ENCODE peak calls at places on chromosome 22, in four cellular contexts. W, B, H and U are unnamed samples.

GRCh38 chr22:38766076-38766777 is 10.4 kb upstream of the SUN2 start:
- DNase-seq in W (peak), B (peak), H (no peak), U (peak)

GRCh38 chr22:37679670-37680069 is 4.2 kb downstream of the LGALS1 start:
- DNase-seq in W (no peak), B (no peak), H (no peak), U (no peak)

GRCh38 chr22:43060213-43060612 is 29.0 kb downstream of the TTLL1 start:
- DNase-seq in W (peak), B (no peak), H (no peak), U (peak)

GRCh38 chr22:43164636-43165035 is 13.3 kb downstream of the TSPO start:
- DNase-seq in W (no peak), B (no peak), H (no peak), U (no peak)

GRCh38 chr22:41904450-41905410 is 10.1 kb downstream of the SHISA8 start:
- DNase-seq in W (no peak), B (no peak), H (no peak), U (no peak)

GRCh38 chr22:50674127-50674493 is 1.5 kb downstream of the SHANK3 start:
- DNase-seq in W (no peak), B (no peak), H (no peak), U (no peak)

GRCh38 chr22:30423296-30423958 is 2.1 kb upstream of the MTFP1 start:
- DNase-seq in W (no peak), B (no peak), H (no peak), U (no peak)

GRCh38 chr22:41557401-41558240 is 3.2 kb upstream of the CSDC2 start:
- DNase-seq in W (no peak), B (peak), H (peak), U (peak)

GRCh38 chr22:43085658-43086606 is 3.3 kb downstream of the TTLL1 start:
- DNase-seq in W (no peak), B (no peak), H (no peak), U (no peak)